ENCODE peak calls at places on chromosome 22, in six cellular contexts. P, G, E, B, O and W are unnamed samples.

GRCh38 chr22:29314537-29315285 is 786 bp downstream of the RASL10A start:
- DNase-seq in E (peak), O (no peak), G (no peak), B (no peak), P (peak), W (peak)

GRCh38 chr22:39674536-39674935 is 104.0 kb downstream of the CACNA1I start:
- DNase-seq in E (no peak), P (no peak), O (no peak), G (no peak), B (no peak), W (no peak)

GRCh38 chr22:46842606-46843005 is 80.2 kb downstream of the TBC1D22A start:
- DNase-seq in G (no peak), P (no peak), E (no peak), B (no peak), O (no peak), W (no peak)

GRCh38 chr22:19837915-19838314 is 16.8 kb downstream of the GNB1L start:
- DNase-seq in G (no peak), E (no peak), P (no peak), O (no peak), B (no peak), W (no peak)

GRCh38 chr22:40212126-40212525 is 34.4 kb downstream of the TNRC6B start:
- DNase-seq in G (no peak), P (no peak), B (no peak), O (no peak), E (no peak), W (no peak)

GRCh38 chr22:44884968-44885805 is 124.6 kb downstream of the PHF21B start:
- DNase-seq in E (peak), O (no peak), B (no peak), G (no peak), P (no peak), W (no peak)

GRCh38 chr22:32469799-32470212 is 4.8 kb upstream of the FBXO7 start:
- DNase-seq in P (no peak), G (peak), B (no peak), O (no peak), E (no peak), W (peak)

GRCh38 chr22:49284389-49284788 is 543.3 kb downstream of the BRD1 start:
- DNase-seq in E (peak), G (no peak), O (no peak), B (no peak), P (no peak), W (no peak)

GRCh38 chr22:29780781-29781676 is 13.9 kb downstream of the UQCR10 start:
- DNase-seq in B (no peak), O (no peak), G (no peak), E (no peak), P (no peak), W (peak)

GRCh38 chr22:43031617-43032016 is 16.7 kb upstream of the PACSIN2 start:
- DNase-seq in G (no peak), E (no peak), P (no peak), B (no peak), O (no peak), W (no peak)

GRCh38 chr22:19103881-19104821 is 18.1 kb downstream of the DGCR2 start:
- DNase-seq in P (no peak), B (no peak), G (no peak), E (no peak), O (no peak), W (no peak)

GRCh38 chr22:32203181-32204105 is 1.4 kb downstream of the RFPL2 start:
- DNase-seq in E (no peak), O (no peak), P (no peak), G (no peak), B (no peak), W (peak)

GRCh38 chr22:19909350-19910179 is 32.0 kb upstream of the COMT start:
- DNase-seq in P (peak), O (peak), E (peak), G (peak), B (peak), W (peak)

GRCh38 chr22:24441406-24442351 is 14.3 kb downstream of the ADORA2A start:
- DNase-seq in P (no peak), E (no peak), O (peak), B (peak), G (no peak), W (no peak)

GRCh38 chr22:30044369-30044768 is 35.9 kb upstream of the HORMAD2 start:
- DNase-seq in O (peak), P (no peak), B (peak), E (no peak), G (no peak), W (peak)

GRCh38 chr22:49345896-49346295 is 481.8 kb downstream of the BRD1 start:
- DNase-seq in B (no peak), E (peak), O (no peak), P (no peak), G (no peak), W (no peak)

GRCh38 chr22:20918663-20919220 is 1.5 kb downstream of the CRKL start:
- DNase-seq in G (no peak), P (no peak), B (no peak), O (no peak), E (peak), W (peak)

GRCh38 chr22:30054764-30055069 is 25.5 kb upstream of the HORMAD2 start:
- DNase-seq in B (peak), P (no peak), O (no peak), G (no peak), E (no peak), W (no peak)

GRCh38 chr22:29308791-29309262 is 2.4 kb downstream of the GAS2L1 start:
- DNase-seq in E (no peak), P (no peak), G (no peak), O (no peak), B (no peak), W (peak)

GRCh38 chr22:44448271-44448780 is 49.7 kb downstream of the RTL6 start:
- DNase-seq in G (peak), E (peak), O (peak), P (peak), B (peak), W (no peak)

GRCh38 chr22:36129985-36130384 is 30.6 kb downstream of the APOL3 start:
- DNase-seq in E (no peak), O (no peak), G (no peak), B (no peak), P (no peak), W (no peak)

GRCh38 chr22:44331881-44332714 is 19.3 kb upstream of the SHISAL1 start:
- DNase-seq in P (no peak), E (no peak), B (no peak), G (no peak), O (no peak), W (no peak)

GRCh38 chr22:27094633-27095308 is 437.4 kb downstream of the MIAT start:
- DNase-seq in E (no peak), O (no peak), B (no peak), G (peak), P (no peak), W (no peak)

GRCh38 chr22:29882716-29883044 is 294 bp upstream of the MTMR3 start:
- DNase-seq in B (no peak), P (no peak), G (no peak), E (no peak), O (no peak), W (no peak)

GRCh38 chr22:27170491-27170890 is 513.1 kb downstream of the MIAT start:
- DNase-seq in G (peak), O (no peak), E (no peak), P (no peak), B (no peak), W (no peak)

GRCh38 chr22:48750826-48751440 is 1076.7 kb downstream of the BRD1 start:
- DNase-seq in G (no peak), E (no peak), O (no peak), P (no peak), B (peak), W (no peak)

GRCh38 chr22:33743756-33744155 is 176.5 kb downstream of the LARGE1 start:
- DNase-seq in E (no peak), O (no peak), B (no peak), G (no peak), P (no peak), W (no peak)

GRCh38 chr22:25120093-25120561 is 79.5 kb upstream of the CRYBB3 start:
- DNase-seq in B (peak), G (peak), P (no peak), O (peak), E (no peak), W (no peak)

GRCh38 chr22:17845340-17845739 is 71.1 kb upstream of the BID start:
- DNase-seq in O (peak), P (no peak), E (no peak), G (peak), B (no peak), W (no peak)

GRCh38 chr22:17841836-17842235 is 67.6 kb upstream of the BID start:
- DNase-seq in B (no peak), E (no peak), G (no peak), O (no peak), P (no peak), W (no peak)

GRCh38 chr22:17844150-17844549 is 69.9 kb upstream of the BID start:
- DNase-seq in G (no peak), E (no peak), B (no peak), O (no peak), P (no peak), W (no peak)

GRCh38 chr22:17843189-17843588 is 68.9 kb upstream of the BID start:
- DNase-seq in B (no peak), E (no peak), G (no peak), O (no peak), P (no peak), W (no peak)

GRCh38 chr22:17842386-17842785 is 68.1 kb upstream of the BID start:
- DNase-seq in P (peak), G (peak), B (peak), O (no peak), E (peak), W (no peak)
- TF ChIP-seq POLR2A in P (peak), G (no peak), B (no peak), O (no peak), E (no peak), W (no peak)

GRCh38 chr22:31104869-31105268 is 2.5 kb downstream of the SELENOM start:
- DNase-seq in G (peak), P (peak), B (no peak), E (peak), O (no peak), W (peak)

GRCh38 chr22:31103111-31103510 is 4.3 kb downstream of the SELENOM start:
- DNase-seq in P (peak), E (peak), B (no peak), G (peak), O (no peak), W (no peak)

GRCh38 chr22:31100762-31101525 is 6.4 kb downstream of the SELENOM start:
- DNase-seq in P (peak), O (no peak), E (peak), G (no peak), B (no peak), W (no peak)

GRCh38 chr22:31103899-31104694 is 3.3 kb downstream of the SELENOM start:
- DNase-seq in P (peak), O (no peak), E (peak), B (no peak), G (peak), W (no peak)

DNA sequence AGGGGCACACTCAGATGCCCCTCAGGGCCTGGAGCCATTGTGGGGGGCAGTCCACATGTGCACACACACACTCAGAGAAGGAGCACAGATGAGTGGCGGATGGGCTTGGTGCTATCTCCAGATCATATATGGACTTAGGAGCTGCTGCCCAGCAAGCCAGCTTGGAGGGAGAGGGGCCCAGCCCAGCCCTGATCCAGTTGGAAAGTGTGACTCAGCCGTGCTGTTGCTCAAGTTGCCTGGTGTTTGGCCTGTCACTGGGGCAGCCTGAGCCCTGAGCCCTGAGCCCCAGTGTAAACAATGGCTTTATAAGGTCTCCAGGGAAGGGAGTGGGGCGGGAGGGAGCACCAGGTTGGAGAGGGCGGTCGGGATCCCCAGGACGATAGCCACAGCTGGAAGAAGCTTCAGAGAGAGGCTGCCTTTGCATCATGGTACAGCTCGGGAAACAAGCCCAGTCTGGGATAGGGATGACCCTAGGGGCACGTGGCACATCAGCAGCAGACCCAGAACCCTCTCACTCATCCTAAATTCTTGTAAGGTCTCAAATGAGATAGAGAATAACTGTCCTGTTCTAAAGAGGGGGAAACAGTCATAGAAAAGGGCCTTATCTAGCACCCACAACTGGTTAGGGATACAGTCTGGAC is 4.8 kb downstream of the SELENOM start:
- DNase-seq in B (peak), P (peak), E (peak), G (peak), O (peak), W (peak)
- TF ChIP-seq POLR2A in B (no peak), P (no peak), E (no peak), G (peak), O (no peak), W (no peak)

GRCh38 chr22:23363683-23364082 is 183.4 kb downstream of the BCR start:
- DNase-seq in P (no peak), E (no peak), G (no peak), B (no peak), O (no peak), W (no peak)
- TF ChIP-seq POLR2A in P (no peak), E (no peak), G (no peak), B (no peak), O (no peak), W (no peak)

GRCh38 chr22:41252365-41252764 is 11.6 kb upstream of the CHADL start:
- DNase-seq in B (no peak), E (no peak), P (no peak), O (no peak), G (no peak), W (no peak)
- TF ChIP-seq POLR2A in B (no peak), E (no peak), P (no peak), O (no peak), G (no peak), W (no peak)

GRCh38 chr22:37163618-37164534 is 14.2 kb upstream of the IL2RB start:
- DNase-seq in O (no peak), G (no peak), E (peak), B (no peak), P (no peak), W (no peak)
- TF ChIP-seq POLR2A in O (no peak), G (no peak), E (no peak), B (no peak), P (no peak), W (no peak)

DNA sequence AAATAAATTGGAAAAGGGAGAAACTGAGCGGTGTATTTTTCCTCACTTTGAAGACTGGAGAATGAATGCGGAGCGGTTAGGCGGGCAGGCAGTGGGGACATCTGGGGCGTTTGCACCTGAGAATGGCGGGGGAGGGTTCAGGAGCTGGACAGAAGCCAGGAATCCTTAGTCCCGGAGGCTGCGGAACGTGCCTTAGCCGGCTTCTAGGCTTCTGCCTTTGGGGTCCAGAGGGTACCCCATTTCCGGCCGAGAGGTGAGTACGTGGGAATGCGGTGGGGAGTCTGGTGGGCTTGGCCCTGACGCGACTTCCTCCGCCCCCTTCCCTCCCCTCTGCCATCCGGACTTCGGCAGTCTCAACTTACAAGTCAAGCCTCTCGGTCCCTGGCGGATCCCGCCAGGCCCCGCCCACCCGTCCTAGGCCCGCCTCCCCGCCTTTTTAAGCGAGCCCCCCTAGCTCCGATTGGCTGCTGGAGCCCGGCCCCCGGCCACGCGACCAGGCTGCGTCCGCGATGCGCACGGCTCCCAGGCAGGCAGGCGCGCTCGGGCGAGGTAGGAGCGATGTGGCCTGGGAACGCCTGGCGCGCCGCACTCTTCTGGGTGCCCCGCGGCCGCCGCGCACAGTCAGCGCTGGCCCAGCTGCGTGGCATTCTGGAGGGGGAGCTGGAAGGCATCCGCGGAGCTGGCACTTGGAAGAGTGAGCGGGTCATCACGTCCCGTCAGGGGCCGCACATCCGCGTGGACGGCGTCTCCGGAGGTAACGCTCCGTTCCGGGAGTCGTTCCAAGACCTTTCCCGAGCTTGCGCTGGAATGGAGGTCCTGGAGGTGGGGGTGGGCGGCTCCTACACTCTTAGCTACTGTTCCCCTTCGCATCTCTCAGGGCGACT is at the start of gene GCAT:
- DNase-seq in B (peak), P (peak), E (peak), O (peak), G (peak), W (peak)
- TF ChIP-seq POLR2A in B (no peak), P (peak), E (no peak), O (peak), G (peak), W (peak)

DNA sequence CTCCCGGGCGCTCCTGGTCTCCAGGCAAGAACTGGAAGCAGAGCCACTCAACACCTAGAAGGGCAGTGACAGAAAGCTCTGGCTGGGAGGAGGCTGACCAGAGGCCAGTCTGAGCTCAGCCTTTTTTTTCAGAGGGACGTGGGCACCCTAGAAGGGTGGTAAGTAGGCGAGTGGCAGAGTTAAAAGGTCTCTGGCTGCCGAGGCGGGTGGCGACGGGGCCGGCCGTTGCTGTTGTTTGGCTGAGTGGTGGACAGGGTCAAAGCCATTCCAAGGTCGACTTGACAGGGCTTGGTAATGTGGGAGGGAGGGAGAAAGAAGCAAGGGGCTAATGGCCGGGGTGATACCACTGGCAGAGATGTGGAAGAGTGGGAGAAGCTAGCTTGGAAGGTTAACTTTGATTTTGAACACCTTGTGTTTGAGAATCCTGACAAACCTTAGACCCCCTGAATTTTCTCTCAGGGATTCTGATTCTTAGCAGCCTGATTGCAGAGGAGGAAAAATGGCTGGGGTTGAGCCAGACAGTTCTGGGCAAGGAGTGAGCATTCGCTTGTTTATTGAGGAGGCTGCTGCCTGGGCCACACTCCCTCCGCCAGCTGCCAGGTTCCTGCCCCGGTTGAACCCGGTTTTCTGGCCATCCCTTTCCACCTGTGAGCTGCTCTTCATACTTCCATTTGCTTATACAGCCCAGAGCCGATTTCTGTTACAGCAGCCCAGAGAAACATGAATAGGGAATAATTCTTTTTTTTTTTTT is 866 bp upstream of the SYCE3 start:
- DNase-seq in B (peak), G (no peak), P (no peak), O (no peak), E (no peak), W (no peak)
- TF ChIP-seq POLR2A in B (no peak), G (no peak), P (no peak), O (no peak), E (no peak), W (no peak)